ENCODE peak calls at places on chromosome 1, in seven cellular contexts. V is T-helper 17 cell, E is foreskin melanocyte, H is osteocyte, T is AG08396, X is Daoy, P is progenitor cell of endocrine pancreas. C is an unnamed sample.

GRCh38 chr1:97461782-97462181 is 459.1 kb downstream of the DPYD start:
- DNase-seq in X (no peak), T (no peak), V (no peak), P (no peak), H (no peak), E (peak; percentile 67), C (no peak)

GRCh38 chr1:78619029-78619428 is 1.2 kb upstream of the IFI44L start:
- DNase-seq in X (no peak), T (no peak), E (no peak), H (no peak), P (no peak), V (no peak), C (no peak)

GRCh38 chr1:66296901-66297300 is 237.1 kb upstream of the SGIP1 start:
- DNase-seq in P (no peak), E (no peak), H (no peak), V (no peak), X (no peak), T (no peak), C (no peak)

GRCh38 chr1:178540646-178541045 is 27.7 kb downstream of the TEX35 start:
- DNase-seq in H (no peak), E (no peak), T (peak; percentile 65), P (no peak), V (no peak), X (peak; percentile 83), C (no peak)

GRCh38 chr1:12518956-12519707 is 98.9 kb downstream of the DHRS3 start:
- DNase-seq in T (peak; percentile 36), X (peak; percentile 38), P (no peak), V (no peak), E (no peak), H (no peak), C (peak; percentile 45)

GRCh38 chr1:110726755-110727154 is 52.0 kb upstream of the KCNA3 start:
- DNase-seq in H (no peak), E (no peak), V (no peak), X (no peak), T (no peak), P (no peak), C (no peak)

GRCh38 chr1:245687129-245687635 is 532.4 kb downstream of the KIF26B start:
- DNase-seq in H (no peak), X (no peak), E (no peak), P (no peak), T (no peak), V (no peak), C (no peak)

GRCh38 chr1:3469104-3469848 is 14.8 kb downstream of the ARHGEF16 start:
- DNase-seq in X (no peak), P (no peak), H (no peak), V (peak; percentile 9), E (no peak), T (no peak), C (no peak)

GRCh38 chr1:162704673-162705424 is 72.6 kb downstream of the DDR2 start:
- DNase-seq in T (no peak), H (no peak), V (no peak), E (no peak), P (no peak), X (no peak), C (no peak)

GRCh38 chr1:181985281-181985680 is 76.2 kb downstream of the ZNF648 start:
- DNase-seq in V (no peak), T (no peak), E (no peak), P (no peak), H (no peak), X (no peak), C (no peak)

GRCh38 chr1:97006044-97006676 is 284.6 kb downstream of the PTBP2 start:
- DNase-seq in E (peak; percentile 98), H (peak; percentile 92), V (no peak), X (peak; percentile 93), P (no peak), T (peak; percentile 15), C (no peak)

GRCh38 chr1:16241116-16241763 is 4.3 kb upstream of the CPLANE2 start:
- DNase-seq in E (no peak), V (no peak), H (no peak), P (no peak), X (no peak), T (no peak), C (no peak)

C was measured in mucosa of descending colon.